ENCODE peak calls at places on chromosome 1, in five cellular contexts. Y, D, F, J and R are unnamed samples.

GRCh38 chr1:238752332-238752731 is 634.0 kb upstream of the CHRM3 start:
- DNase-seq in Y (no peak), D (no peak), J (no peak), F (no peak), R (no peak)

GRCh38 chr1:44606701-44607281 is 67.5 kb downstream of the TMEM53 start:
- DNase-seq in D (no peak), J (no peak), Y (no peak), F (no peak), R (no peak)

GRCh38 chr1:43373034-43373940 is 5.5 kb upstream of the ELOVL1 start:
- DNase-seq in Y (peak), D (peak), F (no peak), J (no peak), R (no peak)

GRCh38 chr1:99685516-99686180 is 39.7 kb downstream of the PALMD start:
- DNase-seq in F (peak), D (peak), Y (peak), J (peak), R (peak)

GRCh38 chr1:77438239-77438913 is 156.6 kb downstream of the AK5 start:
- DNase-seq in D (no peak), Y (no peak), J (no peak), F (peak), R (no peak)

GRCh38 chr1:168499094-168500049 is 44.4 kb downstream of the XCL2 start:
- DNase-seq in Y (no peak), F (peak), J (no peak), D (peak), R (no peak)

GRCh38 chr1:77744576-77744975 is 15.1 kb downstream of the USP33 start:
- DNase-seq in F (no peak), Y (no peak), D (no peak), J (no peak), R (no peak)

GRCh38 chr1:11339346-11340247 is 66.6 kb downstream of the UBIAD1 start:
- DNase-seq in D (no peak), J (no peak), F (no peak), Y (no peak), R (no peak)

GRCh38 chr1:189775343-189775742 is 702.3 kb downstream of the BRINP3 start:
- DNase-seq in Y (no peak), F (no peak), J (no peak), D (peak), R (no peak)

GRCh38 chr1:97870574-97870973 is 50.3 kb downstream of the DPYD start:
- DNase-seq in F (no peak), D (no peak), J (no peak), Y (no peak), R (no peak)

GRCh38 chr1:205602118-205602517 is 29.7 kb downstream of the ELK4 start:
- DNase-seq in Y (no peak), D (no peak), J (no peak), F (no peak), R (no peak)

GRCh38 chr1:113405573-113405972 is 15.3 kb downstream of the MAGI3 start:
- DNase-seq in J (no peak), D (no peak), F (no peak), Y (no peak), R (no peak)

GRCh38 chr1:40435876-40436275 is 14.4 kb upstream of the ZFP69B start:
- DNase-seq in D (no peak), J (no peak), Y (no peak), F (no peak), R (no peak)

GRCh38 chr1:236659792-236660587 is 26.3 kb upstream of the ACTN2 start:
- DNase-seq in Y (no peak), J (no peak), F (no peak), D (no peak), R (no peak)

GRCh38 chr1:202289009-202289408 is 52.7 kb downstream of the UBE2T start:
- DNase-seq in D (no peak), Y (no peak), J (no peak), F (no peak), R (no peak)

GRCh38 chr1:203097001-203097400 is 11.2 kb upstream of the MYOG start:
- DNase-seq in J (no peak), D (no peak), F (no peak), Y (no peak), R (no peak)

GRCh38 chr1:41810446-41810845 is 108.3 kb downstream of the HIVEP3 start:
- DNase-seq in F (peak), Y (no peak), J (no peak), D (peak), R (no peak)

GRCh38 chr1:230186003-230186863 is 119.2 kb downstream of the GALNT2 start:
- DNase-seq in Y (no peak), F (no peak), J (no peak), D (peak), R (no peak)

GRCh38 chr1:181184621-181185020 is 96.1 kb downstream of the IER5 start:
- DNase-seq in Y (no peak), J (no peak), D (no peak), F (no peak), R (no peak)

GRCh38 chr1:45679123-45679522 is 7.2 kb downstream of the GPBP1L1 start:
- DNase-seq in F (no peak), Y (no peak), J (no peak), D (no peak), R (no peak)

GRCh38 chr1:183952101-183952500 is 85.4 kb downstream of the COLGALT2 start:
- DNase-seq in F (no peak), J (no peak), D (peak), Y (no peak), R (no peak)

GRCh38 chr1:44019398-44020044 is 11.7 kb downstream of the SLC6A9 start:
- DNase-seq in D (no peak), Y (no peak), F (no peak), J (no peak), R (no peak)

GRCh38 chr1:111690306-111690617 is 48.9 kb downstream of the INKA2 start:
- DNase-seq in F (no peak), D (peak), Y (no peak), J (peak), R (peak)

GRCh38 chr1:35605071-35605881 is 32.2 kb downstream of the TFAP2E start:
- DNase-seq in Y (no peak), F (no peak), D (no peak), J (no peak), R (no peak)

GRCh38 chr1:232844791-232845190 is 39.6 kb downstream of the MAP10 start:
- DNase-seq in D (peak), F (no peak), Y (no peak), J (no peak), R (no peak)

GRCh38 chr1:208132287-208132882 is 111.8 kb downstream of the PLXNA2 start:
- DNase-seq in F (peak), Y (peak), D (peak), J (peak), R (peak)

GRCh38 chr1:29900086-29900485 is 663.8 kb downstream of the PTPRU start:
- DNase-seq in D (no peak), F (no peak), Y (no peak), J (no peak), R (peak)

GRCh38 chr1:228548788-228549187 is 61.6 kb downstream of the RNF187 start:
- DNase-seq in D (no peak), F (no peak), Y (no peak), J (no peak), R (no peak)

GRCh38 chr1:243354511-243355153 is 98.8 kb downstream of the SDCCAG8 start:
- DNase-seq in J (no peak), D (no peak), F (peak), Y (no peak), R (no peak)

GRCh38 chr1:172778461-172779455 is 119.9 kb downstream of the FASLG start:
- DNase-seq in F (peak), D (no peak), J (no peak), Y (no peak), R (no peak)

GRCh38 chr1:232538224-232538942 is 91.5 kb downstream of the SIPA1L2 start:
- DNase-seq in D (peak), F (no peak), Y (no peak), J (no peak), R (no peak)

GRCh38 chr1:226723640-226724532 is 15.2 kb downstream of the ITPKB start:
- DNase-seq in F (no peak), D (peak), J (peak), Y (no peak), R (no peak)

GRCh38 chr1:239987103-239987745 is 104.5 kb upstream of the FMN2 start:
- DNase-seq in D (peak), Y (no peak), J (peak), F (peak), R (no peak)

GRCh38 chr1:193322218-193322617 is 135.8 kb upstream of the B3GALT2 start:
- DNase-seq in F (no peak), D (peak), J (no peak), Y (no peak), R (no peak)

GRCh38 chr1:168224991-168225390 is 813 bp upstream of the SFT2D2 start:
- DNase-seq in J (no peak), F (no peak), D (no peak), Y (no peak), R (no peak)

GRCh38 chr1:242209063-242209462 is 210.2 kb upstream of the MAP1LC3C start:
- DNase-seq in D (no peak), Y (no peak), F (no peak), J (no peak), R (no peak)

GRCh38 chr1:55696181-55696580 is 481.0 kb upstream of the USP24 start:
- DNase-seq in J (peak), D (peak), Y (no peak), F (no peak), R (peak)

GRCh38 chr1:27153549-27153886 is 1.4 kb downstream of the SLC9A1 start:
- DNase-seq in Y (no peak), D (no peak), F (no peak), J (no peak), R (no peak)

GRCh38 chr1:44964396-44964795 is 22.0 kb downstream of the EIF2B3 start:
- DNase-seq in D (peak), J (no peak), F (no peak), Y (no peak), R (no peak)

GRCh38 chr1:109792056-109792831 is 28.5 kb upstream of the EPS8L3 start:
- DNase-seq in Y (peak), F (no peak), D (peak), J (peak), R (peak)
- H3K27ac ChIP-seq in Y (peak), F (no peak), D (no peak), J (no peak), R (no peak)

DNA sequence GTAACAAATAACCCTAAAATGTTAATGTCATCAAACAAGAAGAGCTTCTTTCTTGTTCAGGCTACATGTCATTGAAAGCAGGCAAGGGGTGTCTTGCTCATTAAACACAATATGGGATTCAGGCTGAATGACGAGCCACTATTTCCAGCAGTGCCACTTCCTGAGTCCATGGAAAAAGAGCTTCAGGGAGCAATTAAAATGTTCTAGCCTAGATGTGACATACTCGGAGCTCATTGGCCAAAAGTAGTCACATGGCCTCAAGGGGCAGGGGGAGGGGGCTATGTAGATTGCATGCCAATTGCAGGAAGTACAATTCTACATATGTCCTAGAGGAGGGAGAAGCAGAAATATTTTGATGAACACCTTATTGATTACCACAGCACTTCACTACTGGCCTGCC is 685.3 kb upstream of the ADGRL2 start:
- DNase-seq in J (no peak), F (no peak), Y (no peak), D (no peak), R (no peak)
- H3K27ac ChIP-seq in J (no peak), F (no peak), Y (no peak), D (no peak), R (no peak)

GRCh38 chr1:204507317-204508105 is 8.7 kb upstream of the MDM4 start:
- DNase-seq in F (peak), J (no peak), D (peak), Y (no peak), R (no peak)

GRCh38 chr1:204514841-204515240 is 1.4 kb upstream of the MDM4 start:
- DNase-seq in J (no peak), D (no peak), F (no peak), Y (no peak), R (no peak)

GRCh38 chr1:204513117-204513716 is 3.0 kb upstream of the MDM4 start:
- DNase-seq in D (no peak), F (peak), J (no peak), Y (no peak), R (peak)

GRCh38 chr1:204509186-204509635 is 7.0 kb upstream of the MDM4 start:
- DNase-seq in F (no peak), J (no peak), Y (no peak), D (peak), R (no peak)

DNA sequence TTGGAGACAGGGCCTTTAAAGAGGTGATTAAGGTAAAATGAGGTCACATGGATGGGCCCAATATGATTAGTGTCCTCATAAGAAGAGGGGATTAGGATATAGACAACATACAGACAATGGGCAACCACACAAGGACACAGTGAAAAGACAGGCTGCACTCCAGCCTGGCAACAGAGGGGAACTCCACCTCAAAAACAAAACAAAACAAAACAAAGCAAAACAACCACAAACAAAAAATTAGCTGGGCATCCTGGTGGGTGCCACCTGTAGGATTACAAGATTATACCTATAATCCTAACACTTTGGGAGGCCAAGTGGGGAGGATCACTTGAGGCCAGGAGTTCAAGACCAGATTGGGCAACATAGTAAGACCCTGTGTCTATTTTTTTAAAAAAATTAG is 4.8 kb upstream of the MDM4 start:
- DNase-seq in J (no peak), F (no peak), Y (no peak), D (no peak), R (no peak)
- H3K27ac ChIP-seq in J (no peak), F (no peak), Y (no peak), D (no peak), R (no peak)

GRCh38 chr1:22619808-22620207 is 16.6 kb upstream of the C1QA start:
- DNase-seq in D (no peak), J (no peak), Y (no peak), F (no peak), R (no peak)
- H3K27ac ChIP-seq in D (no peak), J (no peak), Y (no peak), F (no peak), R (no peak)